ENCODE peak calls at places on chromosomes 2 and 18, in six cellular contexts. One of them, this sample, is unnamed.

GRCh38 chr18:78242796-78243195 is 736.8 kb upstream of the SALL3 start:
- DNase-seq in CD4-positive, alpha-beta T cell: no peak
- DNase-seq in HS-5: no peak
- DNase-seq in ACHN: no peak
- DNase-seq in psoas muscle: no peak
- DNase-seq in 8988T: no peak
- DNase-seq in this sample: no peak

GRCh38 chr2:100446696-100447095 is 23.6 kb upstream of the NMS start:
- DNase-seq in CD4-positive, alpha-beta T cell: no peak
- DNase-seq in HS-5: peak
- DNase-seq in ACHN: no peak
- DNase-seq in psoas muscle: no peak
- DNase-seq in 8988T: no peak
- DNase-seq in this sample: no peak

GRCh38 chr18:12744103-12744502 is 41.3 kb downstream of the PSMG2 start:
- DNase-seq in CD4-positive, alpha-beta T cell: no peak
- DNase-seq in HS-5: peak
- DNase-seq in ACHN: peak
- DNase-seq in psoas muscle: no peak
- DNase-seq in 8988T: peak
- DNase-seq in this sample: no peak

GRCh38 chr2:177984739-177985138 is 87.8 kb downstream of the PDE11A start:
- DNase-seq in CD4-positive, alpha-beta T cell: no peak
- DNase-seq in HS-5: no peak
- DNase-seq in ACHN: peak
- DNase-seq in psoas muscle: no peak
- DNase-seq in 8988T: no peak
- DNase-seq in this sample: no peak

GRCh38 chr2:46257476-46257875 is 39.7 kb upstream of the EPAS1 start:
- DNase-seq in CD4-positive, alpha-beta T cell: no peak
- DNase-seq in HS-5: no peak
- DNase-seq in ACHN: no peak
- DNase-seq in psoas muscle: no peak
- DNase-seq in 8988T: no peak
- DNase-seq in this sample: no peak

GRCh38 chr2:23617167-23617787 is 232.3 kb downstream of the KLHL29 start:
- DNase-seq in CD4-positive, alpha-beta T cell: no peak
- DNase-seq in HS-5: no peak
- DNase-seq in ACHN: no peak
- DNase-seq in psoas muscle: peak
- DNase-seq in 8988T: no peak
- DNase-seq in this sample: peak

GRCh38 chr18:70373062-70373519 is 84.2 kb downstream of the SOCS6 start:
- DNase-seq in CD4-positive, alpha-beta T cell: no peak
- DNase-seq in HS-5: peak
- DNase-seq in ACHN: no peak
- DNase-seq in psoas muscle: no peak
- DNase-seq in 8988T: no peak
- DNase-seq in this sample: no peak

GRCh38 chr18:68418881-68419280 is 296.0 kb downstream of the TMX3 start:
- DNase-seq in CD4-positive, alpha-beta T cell: no peak
- DNase-seq in HS-5: no peak
- DNase-seq in ACHN: no peak
- DNase-seq in psoas muscle: no peak
- DNase-seq in 8988T: no peak
- DNase-seq in this sample: no peak

GRCh38 chr2:38147333-38148121 is 71.6 kb upstream of the CYP1B1 start:
- DNase-seq in CD4-positive, alpha-beta T cell: no peak
- DNase-seq in HS-5: no peak
- DNase-seq in ACHN: no peak
- DNase-seq in psoas muscle: no peak
- DNase-seq in 8988T: no peak
- DNase-seq in this sample: no peak

GRCh38 chr2:230512955-230513748 is 97.2 kb downstream of the SP100 start:
- DNase-seq in CD4-positive, alpha-beta T cell: no peak
- DNase-seq in HS-5: no peak
- DNase-seq in ACHN: no peak
- DNase-seq in psoas muscle: no peak
- DNase-seq in 8988T: no peak
- DNase-seq in this sample: no peak

GRCh38 chr2:229539628-229540027 is 174.7 kb downstream of the DNER start:
- DNase-seq in CD4-positive, alpha-beta T cell: no peak
- DNase-seq in HS-5: peak
- DNase-seq in ACHN: no peak
- DNase-seq in psoas muscle: no peak
- DNase-seq in 8988T: no peak
- DNase-seq in this sample: no peak

GRCh38 chr2:205931388-205931787 is 154.6 kb downstream of the INO80D start:
- DNase-seq in CD4-positive, alpha-beta T cell: no peak
- DNase-seq in HS-5: no peak
- DNase-seq in ACHN: no peak
- DNase-seq in psoas muscle: no peak
- DNase-seq in 8988T: no peak
- DNase-seq in this sample: no peak

GRCh38 chr2:178473373-178473772 is 5.0 kb downstream of the FKBP7 start:
- DNase-seq in CD4-positive, alpha-beta T cell: no peak
- DNase-seq in HS-5: no peak
- DNase-seq in ACHN: no peak
- DNase-seq in psoas muscle: no peak
- DNase-seq in 8988T: no peak
- DNase-seq in this sample: no peak

GRCh38 chr18:5895300-5895885 is at the start of gene TMEM200C:
- DNase-seq in CD4-positive, alpha-beta T cell: no peak
- DNase-seq in HS-5: no peak
- DNase-seq in ACHN: peak
- DNase-seq in psoas muscle: no peak
- DNase-seq in 8988T: peak
- DNase-seq in this sample: peak

GRCh38 chr2:112061299-112061698 is 6.2 kb downstream of the TMEM87B start:
- DNase-seq in CD4-positive, alpha-beta T cell: no peak
- DNase-seq in HS-5: no peak
- DNase-seq in ACHN: no peak
- DNase-seq in psoas muscle: no peak
- DNase-seq in 8988T: no peak
- DNase-seq in this sample: no peak

GRCh38 chr2:190050001-190050400 is 12.5 kb downstream of the MSTN start:
- DNase-seq in CD4-positive, alpha-beta T cell: no peak
- DNase-seq in HS-5: no peak
- DNase-seq in ACHN: no peak
- DNase-seq in psoas muscle: no peak
- DNase-seq in 8988T: no peak
- DNase-seq in this sample: no peak

GRCh38 chr2:167294031-167294774 is 405.9 kb downstream of the XIRP2 start:
- DNase-seq in CD4-positive, alpha-beta T cell: no peak
- DNase-seq in HS-5: no peak
- DNase-seq in ACHN: peak
- DNase-seq in psoas muscle: peak
- DNase-seq in 8988T: no peak
- DNase-seq in this sample: peak

GRCh38 chr2:135182190-135182589 is 130.1 kb downstream of the RAB3GAP1 start:
- DNase-seq in CD4-positive, alpha-beta T cell: no peak
- DNase-seq in HS-5: no peak
- DNase-seq in ACHN: no peak
- DNase-seq in psoas muscle: no peak
- DNase-seq in 8988T: no peak
- DNase-seq in this sample: no peak

GRCh38 chr2:230870544-230871360 is 6.0 kb downstream of the ITM2C start:
- DNase-seq in CD4-positive, alpha-beta T cell: no peak
- DNase-seq in HS-5: no peak
- DNase-seq in ACHN: no peak
- DNase-seq in psoas muscle: no peak
- DNase-seq in 8988T: no peak
- DNase-seq in this sample: no peak

GRCh38 chr2:180938419-180938818 is 42.0 kb upstream of the UBE2E3 start:
- DNase-seq in CD4-positive, alpha-beta T cell: no peak
- DNase-seq in HS-5: peak
- DNase-seq in ACHN: no peak
- DNase-seq in psoas muscle: no peak
- DNase-seq in 8988T: no peak
- DNase-seq in this sample: no peak

GRCh38 chr2:38092196-38092902 is 16.4 kb upstream of the CYP1B1 start:
- DNase-seq in CD4-positive, alpha-beta T cell: no peak
- DNase-seq in HS-5: peak
- DNase-seq in ACHN: no peak
- DNase-seq in psoas muscle: peak
- DNase-seq in 8988T: no peak
- DNase-seq in this sample: no peak

GRCh38 chr2:137047369-137047768 is 282.0 kb downstream of the THSD7B start:
- DNase-seq in CD4-positive, alpha-beta T cell: no peak
- DNase-seq in HS-5: no peak
- DNase-seq in ACHN: no peak
- DNase-seq in psoas muscle: no peak
- DNase-seq in 8988T: no peak
- DNase-seq in this sample: no peak

GRCh38 chr2:204691911-204692510 is 146.7 kb downstream of the PARD3B start:
- DNase-seq in CD4-positive, alpha-beta T cell: no peak
- DNase-seq in HS-5: peak
- DNase-seq in ACHN: peak
- DNase-seq in psoas muscle: no peak
- DNase-seq in 8988T: no peak
- DNase-seq in this sample: no peak

GRCh38 chr2:28392297-28393114 is at the start of gene FOSL2:
- DNase-seq in CD4-positive, alpha-beta T cell: peak
- DNase-seq in HS-5: peak
- DNase-seq in ACHN: peak
- DNase-seq in psoas muscle: peak
- DNase-seq in 8988T: peak
- DNase-seq in this sample: peak

GRCh38 chr18:70430501-70431173 is 141.8 kb downstream of the SOCS6 start:
- DNase-seq in CD4-positive, alpha-beta T cell: no peak
- DNase-seq in HS-5: no peak
- DNase-seq in ACHN: no peak
- DNase-seq in psoas muscle: no peak
- DNase-seq in 8988T: no peak
- DNase-seq in this sample: no peak

GRCh38 chr2:26618611-26619010 is 22.6 kb downstream of the CIB4 start:
- DNase-seq in CD4-positive, alpha-beta T cell: no peak
- DNase-seq in HS-5: no peak
- DNase-seq in ACHN: no peak
- DNase-seq in psoas muscle: no peak
- DNase-seq in 8988T: no peak
- DNase-seq in this sample: peak

This sample was measured in upper lobe of right lung.